ENCODE peak calls at places on chromosomes 7 and 10, in seven cellular contexts. One of them, this sample, is unnamed.

GRCh38 chr7:140506788-140507464 is 27.6 kb upstream of the MKRN1 start:
- DNase-seq in activated CD8-positive, alpha-beta T cell treated with anti-CD3 and anti-CD28 coated beads for 36 hours: no peak
- DNase-seq in BJ: peak; percentile 13
- DNase-seq in GM10248: no peak
- DNase-seq in RWPE2: no peak
- DNase-seq in psoas muscle: peak; percentile 77
- DNase-seq in GM12865: peak; percentile 19
- DNase-seq in this sample: no peak

GRCh38 chr7:151113344-151114150 is 27.3 kb downstream of the AGAP3 start:
- DNase-seq in GM10248: no peak
- DNase-seq in RWPE2: no peak
- DNase-seq in psoas muscle: no peak
- DNase-seq in GM12865: no peak
- DNase-seq in activated CD8-positive, alpha-beta T cell treated with anti-CD3 and anti-CD28 coated beads for 36 hours: no peak
- DNase-seq in BJ: peak; percentile 59
- DNase-seq in this sample: no peak

GRCh38 chr10:52949899-52950298 is 177.3 kb upstream of the MBL2 start:
- DNase-seq in GM12865: peak; percentile 42
- DNase-seq in psoas muscle: no peak
- DNase-seq in BJ: no peak
- DNase-seq in RWPE2: no peak
- DNase-seq in GM10248: no peak
- DNase-seq in activated CD8-positive, alpha-beta T cell treated with anti-CD3 and anti-CD28 coated beads for 36 hours: no peak
- DNase-seq in this sample: no peak

GRCh38 chr10:96964131-96964530 is 132.0 kb downstream of the LCOR start:
- DNase-seq in GM10248: no peak
- DNase-seq in RWPE2: no peak
- DNase-seq in GM12865: no peak
- DNase-seq in BJ: no peak
- DNase-seq in activated CD8-positive, alpha-beta T cell treated with anti-CD3 and anti-CD28 coated beads for 36 hours: no peak
- DNase-seq in psoas muscle: no peak
- DNase-seq in this sample: no peak

GRCh38 chr7:110839866-110840265 is 251.1 kb upstream of the LRRN3 start:
- DNase-seq in RWPE2: no peak
- DNase-seq in GM12865: no peak
- DNase-seq in GM10248: no peak
- DNase-seq in psoas muscle: no peak
- DNase-seq in activated CD8-positive, alpha-beta T cell treated with anti-CD3 and anti-CD28 coated beads for 36 hours: no peak
- DNase-seq in BJ: no peak
- DNase-seq in this sample: no peak

GRCh38 chr7:92925876-92926696 is 89.7 kb upstream of the CDK6 start:
- DNase-seq in GM12865: no peak
- DNase-seq in RWPE2: no peak
- DNase-seq in activated CD8-positive, alpha-beta T cell treated with anti-CD3 and anti-CD28 coated beads for 36 hours: peak; percentile 2
- DNase-seq in BJ: no peak
- DNase-seq in GM10248: no peak
- DNase-seq in psoas muscle: no peak
- DNase-seq in this sample: no peak

GRCh38 chr10:112852308-112852707 is 97.7 kb upstream of the TCF7L2 start:
- DNase-seq in BJ: no peak
- DNase-seq in GM10248: no peak
- DNase-seq in GM12865: no peak
- DNase-seq in psoas muscle: no peak
- DNase-seq in activated CD8-positive, alpha-beta T cell treated with anti-CD3 and anti-CD28 coated beads for 36 hours: no peak
- DNase-seq in RWPE2: no peak
- DNase-seq in this sample: no peak

GRCh38 chr7:140778975-140779374 is 82.5 kb downstream of the NDUFB2 start:
- DNase-seq in GM10248: no peak
- DNase-seq in GM12865: no peak
- DNase-seq in psoas muscle: no peak
- DNase-seq in RWPE2: no peak
- DNase-seq in BJ: no peak
- DNase-seq in activated CD8-positive, alpha-beta T cell treated with anti-CD3 and anti-CD28 coated beads for 36 hours: no peak
- DNase-seq in this sample: no peak

GRCh38 chr7:23530901-23531793 is 634 bp downstream of the TRA2A start:
- DNase-seq in activated CD8-positive, alpha-beta T cell treated with anti-CD3 and anti-CD28 coated beads for 36 hours: peak; percentile 80
- DNase-seq in GM12865: peak; percentile 77
- DNase-seq in RWPE2: peak; percentile 69
- DNase-seq in BJ: no peak
- DNase-seq in psoas muscle: peak; percentile 70
- DNase-seq in GM10248: peak; percentile 43
- DNase-seq in this sample: peak; percentile 62

GRCh38 chr7:12322287-12322902 is 81.3 kb downstream of the VWDE start:
- DNase-seq in RWPE2: no peak
- DNase-seq in BJ: no peak
- DNase-seq in GM10248: no peak
- DNase-seq in psoas muscle: no peak
- DNase-seq in GM12865: peak; percentile 28
- DNase-seq in activated CD8-positive, alpha-beta T cell treated with anti-CD3 and anti-CD28 coated beads for 36 hours: peak; percentile 13
- DNase-seq in this sample: no peak

GRCh38 chr10:88058750-88059149 is 195.3 kb downstream of the PTEN start:
- DNase-seq in GM12865: no peak
- DNase-seq in RWPE2: no peak
- DNase-seq in GM10248: no peak
- DNase-seq in activated CD8-positive, alpha-beta T cell treated with anti-CD3 and anti-CD28 coated beads for 36 hours: no peak
- DNase-seq in BJ: no peak
- DNase-seq in psoas muscle: no peak
- DNase-seq in this sample: no peak

GRCh38 chr10:132654708-132655661 is 117.4 kb downstream of the INPP5A start:
- DNase-seq in GM12865: peak; percentile 61
- DNase-seq in RWPE2: no peak
- DNase-seq in psoas muscle: peak; percentile 73
- DNase-seq in GM10248: peak; percentile 84
- DNase-seq in BJ: no peak
- DNase-seq in activated CD8-positive, alpha-beta T cell treated with anti-CD3 and anti-CD28 coated beads for 36 hours: peak; percentile 73
- DNase-seq in this sample: peak; percentile 59

GRCh38 chr10:79328737-79329504 is 18.3 kb upstream of the PPIF start:
- DNase-seq in activated CD8-positive, alpha-beta T cell treated with anti-CD3 and anti-CD28 coated beads for 36 hours: no peak
- DNase-seq in BJ: no peak
- DNase-seq in RWPE2: peak; percentile 69
- DNase-seq in GM10248: no peak
- DNase-seq in psoas muscle: no peak
- DNase-seq in GM12865: no peak
- DNase-seq in this sample: no peak

GRCh38 chr7:12137283-12137682 is 73.8 kb upstream of the TMEM106B start:
- DNase-seq in psoas muscle: no peak
- DNase-seq in GM12865: no peak
- DNase-seq in GM10248: no peak
- DNase-seq in activated CD8-positive, alpha-beta T cell treated with anti-CD3 and anti-CD28 coated beads for 36 hours: no peak
- DNase-seq in BJ: no peak
- DNase-seq in RWPE2: no peak
- DNase-seq in this sample: no peak

GRCh38 chr10:26647602-26648244 is 49.8 kb upstream of the PDSS1 start:
- DNase-seq in GM10248: no peak
- DNase-seq in psoas muscle: no peak
- DNase-seq in RWPE2: no peak
- DNase-seq in GM12865: peak; percentile 35
- DNase-seq in activated CD8-positive, alpha-beta T cell treated with anti-CD3 and anti-CD28 coated beads for 36 hours: no peak
- DNase-seq in BJ: no peak
- DNase-seq in this sample: no peak

GRCh38 chr7:70812511-70812910 is 319.4 kb upstream of the GALNT17 start:
- DNase-seq in BJ: no peak
- DNase-seq in RWPE2: no peak
- DNase-seq in activated CD8-positive, alpha-beta T cell treated with anti-CD3 and anti-CD28 coated beads for 36 hours: no peak
- DNase-seq in GM12865: no peak
- DNase-seq in GM10248: no peak
- DNase-seq in psoas muscle: no peak
- DNase-seq in this sample: no peak

GRCh38 chr10:20481054-20481453 is 416.1 kb downstream of the NEBL start:
- DNase-seq in GM10248: no peak
- DNase-seq in psoas muscle: no peak
- DNase-seq in activated CD8-positive, alpha-beta T cell treated with anti-CD3 and anti-CD28 coated beads for 36 hours: no peak
- DNase-seq in RWPE2: no peak
- DNase-seq in GM12865: no peak
- DNase-seq in BJ: no peak
- DNase-seq in this sample: no peak

GRCh38 chr7:37248396-37248836 is 200.2 kb downstream of the ELMO1 start:
- DNase-seq in GM12865: no peak
- DNase-seq in BJ: no peak
- DNase-seq in GM10248: no peak
- DNase-seq in psoas muscle: peak; percentile 67
- DNase-seq in activated CD8-positive, alpha-beta T cell treated with anti-CD3 and anti-CD28 coated beads for 36 hours: no peak
- DNase-seq in RWPE2: no peak
- DNase-seq in this sample: no peak

GRCh38 chr10:61828034-61828433 is 73.5 kb upstream of the ARID5B start:
- DNase-seq in BJ: no peak
- DNase-seq in RWPE2: no peak
- DNase-seq in GM10248: no peak
- DNase-seq in GM12865: no peak
- DNase-seq in psoas muscle: no peak
- DNase-seq in activated CD8-positive, alpha-beta T cell treated with anti-CD3 and anti-CD28 coated beads for 36 hours: no peak
- DNase-seq in this sample: no peak

GRCh38 chr7:50185188-50185587 is 92.1 kb upstream of the ZPBP start:
- DNase-seq in GM10248: no peak
- DNase-seq in RWPE2: no peak
- DNase-seq in GM12865: no peak
- DNase-seq in activated CD8-positive, alpha-beta T cell treated with anti-CD3 and anti-CD28 coated beads for 36 hours: no peak
- DNase-seq in psoas muscle: no peak
- DNase-seq in BJ: no peak
- DNase-seq in this sample: no peak

GRCh38 chr7:9036080-9036479 is 602.7 kb downstream of the NXPH1 start:
- DNase-seq in psoas muscle: no peak
- DNase-seq in GM12865: no peak
- DNase-seq in GM10248: no peak
- DNase-seq in activated CD8-positive, alpha-beta T cell treated with anti-CD3 and anti-CD28 coated beads for 36 hours: no peak
- DNase-seq in RWPE2: no peak
- DNase-seq in BJ: no peak
- DNase-seq in this sample: no peak

GRCh38 chr10:96236090-96236478 is 35.3 kb downstream of the BLNK start:
- DNase-seq in RWPE2: no peak
- DNase-seq in BJ: no peak
- DNase-seq in GM10248: no peak
- DNase-seq in psoas muscle: no peak
- DNase-seq in GM12865: no peak
- DNase-seq in activated CD8-positive, alpha-beta T cell treated with anti-CD3 and anti-CD28 coated beads for 36 hours: no peak
- DNase-seq in this sample: no peak

GRCh38 chr7:73809454-73810090 is 21.2 kb upstream of the CLDN4 start:
- DNase-seq in GM12865: no peak
- DNase-seq in BJ: no peak
- DNase-seq in activated CD8-positive, alpha-beta T cell treated with anti-CD3 and anti-CD28 coated beads for 36 hours: no peak
- DNase-seq in RWPE2: peak; percentile 47
- DNase-seq in GM10248: no peak
- DNase-seq in psoas muscle: peak; percentile 46
- DNase-seq in this sample: no peak

GRCh38 chr10:35392482-35393230 is 56.3 kb downstream of the CCNY start:
- DNase-seq in psoas muscle: no peak
- DNase-seq in GM12865: no peak
- DNase-seq in activated CD8-positive, alpha-beta T cell treated with anti-CD3 and anti-CD28 coated beads for 36 hours: no peak
- DNase-seq in RWPE2: no peak
- DNase-seq in GM10248: no peak
- DNase-seq in BJ: no peak
- DNase-seq in this sample: no peak

GRCh38 chr10:43198682-43199005 is 60.4 kb downstream of the CSGALNACT2 start:
- DNase-seq in GM12865: no peak
- DNase-seq in activated CD8-positive, alpha-beta T cell treated with anti-CD3 and anti-CD28 coated beads for 36 hours: no peak
- DNase-seq in GM10248: no peak
- DNase-seq in psoas muscle: peak; percentile 37
- DNase-seq in BJ: no peak
- DNase-seq in RWPE2: peak; percentile 20
- DNase-seq in this sample: no peak

GRCh38 chr7:29563590-29564454 is at the start of gene PRR15:
- DNase-seq in BJ: no peak
- DNase-seq in RWPE2: peak; percentile 79
- DNase-seq in psoas muscle: peak; percentile 52
- DNase-seq in GM10248: no peak
- DNase-seq in GM12865: no peak
- DNase-seq in activated CD8-positive, alpha-beta T cell treated with anti-CD3 and anti-CD28 coated beads for 36 hours: peak; percentile 18
- DNase-seq in this sample: no peak
- TF ChIP-seq CTCF in BJ: no peak
- TF ChIP-seq CTCF in RWPE2: no peak
- TF ChIP-seq CTCF in psoas muscle: no peak
- TF ChIP-seq CTCF in GM10248: no peak
- TF ChIP-seq CTCF in GM12865: no peak
- TF ChIP-seq CTCF in activated CD8-positive, alpha-beta T cell treated with anti-CD3 and anti-CD28 coated beads for 36 hours: no peak
- TF ChIP-seq CTCF in this sample: no peak

GRCh38 chr7:41599760-41600159 is 103.1 kb downstream of the INHBA start:
- DNase-seq in RWPE2: no peak
- DNase-seq in GM10248: no peak
- DNase-seq in psoas muscle: no peak
- DNase-seq in BJ: no peak
- DNase-seq in activated CD8-positive, alpha-beta T cell treated with anti-CD3 and anti-CD28 coated beads for 36 hours: no peak
- DNase-seq in GM12865: no peak
- DNase-seq in this sample: no peak
- TF ChIP-seq CTCF in RWPE2: no peak
- TF ChIP-seq CTCF in GM10248: no peak
- TF ChIP-seq CTCF in psoas muscle: no peak
- TF ChIP-seq CTCF in BJ: peak; percentile 14
- TF ChIP-seq CTCF in activated CD8-positive, alpha-beta T cell treated with anti-CD3 and anti-CD28 coated beads for 36 hours: no peak
- TF ChIP-seq CTCF in GM12865: no peak
- TF ChIP-seq CTCF in this sample: no peak

GRCh38 chr7:29091722-29092121 is 54.6 kb downstream of the CPVL start:
- DNase-seq in psoas muscle: no peak
- DNase-seq in GM10248: peak; percentile 81
- DNase-seq in activated CD8-positive, alpha-beta T cell treated with anti-CD3 and anti-CD28 coated beads for 36 hours: peak; percentile 7
- DNase-seq in RWPE2: no peak
- DNase-seq in GM12865: peak; percentile 60
- DNase-seq in BJ: no peak
- DNase-seq in this sample: no peak
- TF ChIP-seq CTCF in psoas muscle: peak; percentile 11
- TF ChIP-seq CTCF in GM10248: no peak
- TF ChIP-seq CTCF in activated CD8-positive, alpha-beta T cell treated with anti-CD3 and anti-CD28 coated beads for 36 hours: no peak
- TF ChIP-seq CTCF in RWPE2: no peak
- TF ChIP-seq CTCF in GM12865: peak; percentile 19
- TF ChIP-seq CTCF in BJ: no peak
- TF ChIP-seq CTCF in this sample: no peak

GRCh38 chr10:58480321-58480720 is 32.4 kb upstream of the BICC1 start:
- DNase-seq in psoas muscle: no peak
- DNase-seq in BJ: no peak
- DNase-seq in GM12865: no peak
- DNase-seq in activated CD8-positive, alpha-beta T cell treated with anti-CD3 and anti-CD28 coated beads for 36 hours: no peak
- DNase-seq in RWPE2: no peak
- DNase-seq in GM10248: no peak
- DNase-seq in this sample: no peak

GRCh38 chr10:58477122-58477521 is 35.5 kb upstream of the BICC1 start:
- DNase-seq in activated CD8-positive, alpha-beta T cell treated with anti-CD3 and anti-CD28 coated beads for 36 hours: no peak
- DNase-seq in RWPE2: no peak
- DNase-seq in GM10248: no peak
- DNase-seq in GM12865: no peak
- DNase-seq in BJ: no peak
- DNase-seq in psoas muscle: peak; percentile 47
- DNase-seq in this sample: no peak

GRCh38 chr10:58475322-58476277 is 37.1 kb upstream of the BICC1 start:
- DNase-seq in activated CD8-positive, alpha-beta T cell treated with anti-CD3 and anti-CD28 coated beads for 36 hours: no peak
- DNase-seq in BJ: peak; percentile 47
- DNase-seq in RWPE2: no peak
- DNase-seq in GM10248: no peak
- DNase-seq in psoas muscle: no peak
- DNase-seq in GM12865: no peak
- DNase-seq in this sample: no peak

GRCh38 chr10:58479016-58479415 is 33.7 kb upstream of the BICC1 start:
- DNase-seq in RWPE2: no peak
- DNase-seq in GM10248: no peak
- DNase-seq in GM12865: no peak
- DNase-seq in activated CD8-positive, alpha-beta T cell treated with anti-CD3 and anti-CD28 coated beads for 36 hours: no peak
- DNase-seq in BJ: no peak
- DNase-seq in psoas muscle: no peak
- DNase-seq in this sample: no peak

DNA sequence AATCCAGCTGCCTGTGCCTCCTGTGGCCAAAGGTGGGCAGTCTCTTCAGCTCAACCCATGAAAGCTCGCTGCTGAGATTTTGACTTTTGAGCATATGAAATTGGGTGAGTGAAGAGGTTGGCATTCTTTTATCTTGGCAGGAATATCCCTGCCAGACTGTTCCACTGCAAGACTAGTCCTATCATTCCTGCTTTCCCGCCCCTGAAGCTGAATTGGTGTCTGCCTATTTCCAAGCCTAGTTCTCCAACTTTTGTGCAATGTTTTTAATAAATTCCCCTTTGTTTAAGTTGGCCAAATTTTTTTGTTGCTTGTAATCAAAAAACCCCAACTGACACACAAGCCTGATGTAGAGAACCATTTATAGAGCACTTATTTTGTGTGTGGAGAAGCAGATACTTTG is 34.8 kb upstream of the BICC1 start:
- DNase-seq in GM12865: no peak
- DNase-seq in RWPE2: no peak
- DNase-seq in activated CD8-positive, alpha-beta T cell treated with anti-CD3 and anti-CD28 coated beads for 36 hours: no peak
- DNase-seq in psoas muscle: no peak
- DNase-seq in BJ: no peak
- DNase-seq in GM10248: no peak
- DNase-seq in this sample: no peak
- TF ChIP-seq CTCF in GM12865: no peak
- TF ChIP-seq CTCF in RWPE2: no peak
- TF ChIP-seq CTCF in activated CD8-positive, alpha-beta T cell treated with anti-CD3 and anti-CD28 coated beads for 36 hours: no peak
- TF ChIP-seq CTCF in psoas muscle: no peak
- TF ChIP-seq CTCF in BJ: no peak
- TF ChIP-seq CTCF in GM10248: no peak
- TF ChIP-seq CTCF in this sample: no peak

This sample was measured in natural killer cell.